ENCODE peak calls at places on chromosome 11, in nine cellular contexts. Z, X, C, H, P, V, T, M and G are unnamed samples.
A peak's percentile ranks its signal among the peaks of the same experiment; 100 is the strongest.

GRCh38 chr11:33551051-33551450 is 149.6 kb downstream of the C11orf91 start:
- DNase-seq in T (no peak), M (no peak), H (no peak), X (no peak), C (no peak), Z (no peak), P (no peak), V (no peak), G (no peak)

GRCh38 chr11:110160016-110160415 is 66.8 kb downstream of the ZC3H12C start:
- DNase-seq in H (peak; percentile 35), X (no peak), P (no peak), T (peak; percentile 57), V (no peak), M (no peak), C (no peak), Z (no peak), G (no peak)

GRCh38 chr11:33722579-33723234 is 13.5 kb downstream of the CD59 start:
- DNase-seq in P (no peak), X (peak; percentile 70), V (no peak), C (no peak), T (peak; percentile 74), H (peak; percentile 32), M (no peak), Z (no peak), G (peak; percentile 64)

GRCh38 chr11:124899376-124900145 is 1.9 kb upstream of the ROBO4 start:
- DNase-seq in Z (no peak), T (peak; percentile 14), H (no peak), M (peak; percentile 49), V (no peak), X (no peak), C (no peak), P (no peak), G (no peak)

GRCh38 chr11:58562375-58562800 is 13.3 kb downstream of the LPXN start:
- DNase-seq in M (no peak), H (no peak), P (no peak), V (no peak), Z (no peak), T (no peak), C (no peak), X (no peak), G (peak; percentile 21)

GRCh38 chr11:61901353-61901858 is 10.1 kb upstream of the FADS3 start:
- DNase-seq in X (no peak), V (no peak), M (no peak), C (no peak), P (no peak), H (no peak), Z (no peak), T (no peak), G (no peak)

GRCh38 chr11:35292290-35292689 is 127.1 kb downstream of the SLC1A2 start:
- DNase-seq in P (no peak), Z (no peak), T (no peak), C (no peak), H (no peak), V (no peak), X (no peak), M (no peak), G (no peak)

GRCh38 chr11:94876645-94877445 is 96.5 kb downstream of the CWC15 start:
- DNase-seq in X (peak; percentile 40), H (peak; percentile 97), P (peak; percentile 76), V (peak; percentile 35), M (peak; percentile 87), C (peak; percentile 85), T (peak; percentile 97), Z (peak; percentile 61), G (peak; percentile 46)

DNA sequence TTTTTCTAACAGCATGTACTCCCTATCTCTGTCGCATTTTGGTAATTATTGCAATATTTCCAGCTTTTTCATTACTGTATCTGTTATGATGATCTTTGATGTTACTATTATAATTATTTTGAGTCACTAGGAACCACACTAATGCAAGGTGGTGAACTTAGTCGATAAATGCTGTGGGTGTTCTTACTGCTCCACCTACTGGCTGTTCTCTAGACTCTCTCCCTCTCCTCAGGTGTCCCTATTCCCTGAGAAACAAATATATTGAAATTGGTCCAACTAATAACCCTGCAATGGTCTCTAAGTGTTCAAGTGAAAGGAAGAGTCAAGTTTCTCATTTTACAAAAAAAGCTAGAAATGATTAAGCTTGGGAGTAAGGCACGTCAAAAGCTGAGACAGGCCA is 10.5 kb downstream of the ARL14EP start:
- DNase-seq in T (no peak), X (no peak), H (no peak), Z (no peak), M (no peak), P (no peak), C (no peak), V (no peak), G (no peak)
- TF ChIP-seq CTCF in T (peak; percentile 62), X (peak; percentile 70), H (peak; percentile 43), Z (peak; percentile 58), M (no peak), P (peak; percentile 31), C (peak; percentile 51), V (peak; percentile 27), G (peak; percentile 42)

GRCh38 chr11:73372371-73372993 is 3.7 kb upstream of the RELT start:
- DNase-seq in X (no peak), M (no peak), Z (no peak), P (no peak), C (no peak), T (no peak), V (no peak), H (no peak), G (peak; percentile 37)
- TF ChIP-seq CTCF in X (peak; percentile 28), M (peak; percentile 5), Z (no peak), P (peak; percentile 15), C (peak; percentile 38), T (peak; percentile 31), V (no peak), H (peak; percentile 16), G (peak; percentile 20)

GRCh38 chr11:120630100-120630499 is 118.6 kb downstream of the GRIK4 start:
- DNase-seq in V (no peak), Z (no peak), X (no peak), M (no peak), T (no peak), H (no peak), C (no peak), P (no peak), G (peak; percentile 18)

GRCh38 chr11:120629407-120629806 is 117.9 kb downstream of the GRIK4 start:
- DNase-seq in T (no peak), Z (no peak), C (no peak), M (no peak), P (no peak), V (no peak), H (no peak), X (no peak), G (no peak)

GRCh38 chr11:120633630-120634374 is 122.3 kb downstream of the GRIK4 start:
- DNase-seq in V (no peak), C (no peak), H (no peak), Z (no peak), P (no peak), T (no peak), X (no peak), M (no peak), G (no peak)

GRCh38 chr11:120634706-120635105 is 123.2 kb downstream of the GRIK4 start:
- DNase-seq in X (no peak), C (no peak), P (no peak), Z (no peak), V (no peak), M (no peak), H (no peak), T (no peak), G (no peak)

DNA sequence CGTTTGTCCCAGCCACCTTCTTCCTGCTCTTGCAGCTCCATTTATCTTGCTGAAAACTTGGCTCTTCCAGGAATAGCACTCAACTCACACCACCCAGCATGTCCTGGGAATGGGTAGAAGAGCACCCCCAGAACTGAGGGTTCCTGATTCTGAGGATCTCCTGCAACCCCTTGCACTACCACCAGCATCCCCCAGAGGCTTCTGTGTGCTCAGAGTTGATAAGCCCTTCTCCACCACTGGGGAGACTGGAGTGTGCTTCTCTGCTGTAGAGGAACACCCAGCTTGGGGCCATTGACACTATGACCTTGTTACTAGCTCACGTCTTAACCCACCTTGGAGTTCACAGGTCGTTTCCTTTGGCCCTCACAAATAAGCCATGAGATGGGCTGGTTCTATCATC is 121.0 kb downstream of the GRIK4 start:
- DNase-seq in C (no peak), H (no peak), Z (no peak), M (no peak), X (no peak), V (no peak), T (no peak), P (no peak), G (peak; percentile 53)
- TF ChIP-seq CTCF in C (peak; percentile 28), H (peak; percentile 3), Z (no peak), M (no peak), X (peak; percentile 21), V (no peak), T (peak; percentile 30), P (no peak), G (peak; percentile 62)

DNA sequence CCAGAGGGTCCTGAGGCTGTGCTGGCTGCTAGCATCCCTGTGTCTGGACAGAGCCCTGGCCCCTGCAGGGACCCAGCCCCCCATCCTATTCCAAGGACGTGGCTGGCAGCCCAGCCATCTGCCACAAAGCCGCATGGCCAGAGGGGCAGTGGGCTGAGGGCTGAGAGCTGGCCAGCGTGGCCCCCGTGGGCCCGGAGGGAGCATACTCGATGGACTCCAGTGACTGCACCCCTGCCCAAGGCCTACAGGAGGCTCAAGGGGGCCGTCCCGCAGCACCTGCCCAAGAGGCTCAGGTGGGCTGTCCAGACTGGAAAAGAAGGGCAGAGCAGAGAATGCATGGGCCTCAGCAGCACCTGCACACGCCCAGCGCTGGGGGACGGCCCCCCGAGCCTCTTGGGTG is 13.1 kb downstream of the TSPAN4 start:
- DNase-seq in Z (no peak), V (no peak), P (no peak), C (no peak), X (no peak), M (no peak), T (no peak), H (no peak), G (no peak)
- TF ChIP-seq CTCF in Z (no peak), V (no peak), P (no peak), C (no peak), X (no peak), M (no peak), T (no peak), H (no peak), G (no peak)

GRCh38 chr11:3111919-3112690 is 53.0 kb downstream of the OSBPL5 start:
- DNase-seq in Z (no peak), X (no peak), M (no peak), H (peak; percentile 27), V (no peak), C (no peak), T (no peak), P (no peak), G (no peak)
- TF ChIP-seq CTCF in Z (no peak), X (no peak), M (no peak), H (no peak), V (no peak), C (peak; percentile 5), T (no peak), P (no peak), G (no peak)

DNA sequence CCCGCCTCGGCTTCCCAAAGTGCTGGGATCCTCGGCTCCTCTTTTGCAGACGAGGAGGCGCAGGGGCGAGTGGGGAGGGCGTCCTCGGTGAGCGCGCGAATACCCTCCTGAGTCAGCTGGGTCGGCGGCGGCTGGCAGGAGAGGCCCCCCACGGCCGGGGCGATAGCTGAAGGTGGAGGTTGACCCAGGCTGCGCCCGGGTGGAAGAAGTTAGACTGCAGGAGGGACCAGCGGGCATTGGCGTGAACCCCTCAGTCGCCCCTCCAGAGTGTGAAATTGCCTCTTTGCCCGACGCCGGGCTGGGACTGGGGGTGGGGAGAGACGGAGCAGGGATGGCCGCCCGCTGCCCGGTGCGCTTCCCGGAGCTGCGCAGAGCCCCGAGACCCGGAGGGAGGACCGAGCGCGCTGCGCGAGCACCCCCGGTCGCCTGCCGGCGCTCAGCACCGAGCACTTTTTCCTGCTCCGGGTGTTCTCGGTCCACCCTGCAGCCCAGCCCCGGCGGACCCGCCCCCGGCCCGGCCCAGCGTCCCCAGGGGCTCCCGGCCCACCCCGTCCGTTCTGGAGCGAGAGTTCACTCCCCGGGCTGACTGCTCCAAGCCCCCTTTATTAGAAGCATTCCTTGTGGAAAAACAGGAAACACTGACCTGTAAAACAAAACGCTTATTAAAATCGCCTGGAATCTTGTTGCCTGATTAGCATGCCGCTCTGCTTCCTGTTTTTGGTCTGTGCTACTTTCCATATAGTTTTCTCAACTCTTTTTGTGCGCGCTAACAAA is 13.7 kb upstream of the CPT1A start:
- DNase-seq in X (no peak), M (peak; percentile 79), P (peak; percentile 70), H (peak; percentile 80), V (no peak), T (peak; percentile 38), C (no peak), Z (peak; percentile 74), G (no peak)
- TF ChIP-seq CTCF in X (no peak), M (peak; percentile 39), P (no peak), H (peak; percentile 31), V (no peak), T (no peak), C (no peak), Z (no peak), G (no peak)